ENCODE peak calls at places on chromosomes 2 and 18, in five cellular contexts. N is PC-3; Z is activated T-cell treated with anti-CD3 and anti-CD28 coated beads, Interleukin-2, amount 50 U/mL, for 72 hours; T is stimulated activated memory B cell treated with anti-CD40 and anti-IgM and Interleukin-4, amounts not matched to agents 10 μg/mL and 1 μg/mL and 100 μg/mL, for 72 hours; R is stimulated activated naive B cell treated with anti-CD40 and anti-IgM and Interleukin-4, amounts not matched to agents 10 μg/mL and 1 μg/mL and 100 μg/mL, for 72 hours. F is an unnamed sample.

GRCh38 chr18:63725682-63726480 is 23.1 kb downstream of the SERPINB11 start:
- ATAC-seq in N (no peak), Z (no peak), T (no peak), R (no peak), F (no peak)

GRCh38 chr2:1348789-1349188 is 64.5 kb upstream of the TPO start:
- ATAC-seq in N (no peak), Z (no peak), T (no peak), R (no peak), F (no peak)

GRCh38 chr2:37400041-37400440 is 55.6 kb downstream of the QPCT start:
- ATAC-seq in N (no peak), Z (no peak), T (no peak), R (no peak), F (no peak)

GRCh38 chr2:108351889-108352288 is 25.9 kb upstream of the SULT1C4 start:
- ATAC-seq in N (no peak), Z (no peak), T (no peak), R (no peak), F (no peak)

GRCh38 chr2:240856151-240856980 is 12.3 kb upstream of the AGXT start:
- ATAC-seq in N (no peak), Z (no peak), T (no peak), R (no peak), F (no peak)

GRCh38 chr18:63909870-63910269 is 2.1 kb downstream of the SERPINB10 start:
- ATAC-seq in N (no peak), Z (no peak), T (no peak), R (no peak), F (no peak)

GRCh38 chr18:7466190-7466589 is 100.9 kb upstream of the PTPRM start:
- ATAC-seq in N (no peak), Z (no peak), T (no peak), R (no peak), F (no peak)

GRCh38 chr2:17894005-17894404 is 15.5 kb downstream of the KCNS3 start:
- ATAC-seq in N (no peak), Z (no peak), T (no peak), R (no peak), F (no peak)

GRCh38 chr2:212154392-212154791 is 384.2 kb downstream of the ERBB4 start:
- ATAC-seq in N (peak), Z (no peak), T (no peak), R (no peak), F (no peak)

GRCh38 chr2:98948956-98949739 is 13.1 kb upstream of the CRACDL start:
- ATAC-seq in N (no peak), Z (no peak), T (no peak), R (peak), F (no peak)

GRCh38 chr2:226738191-226738820 is 61.3 kb downstream of the IRS1 start:
- ATAC-seq in N (no peak), Z (no peak), T (no peak), R (no peak), F (no peak)

GRCh38 chr18:7958081-7958896 is 391.2 kb downstream of the PTPRM start:
- ATAC-seq in N (peak), Z (peak), T (no peak), R (no peak), F (peak)

GRCh38 chr2:126793885-126794613 is 104.6 kb upstream of the TEX51 start:
- ATAC-seq in N (no peak), Z (no peak), T (no peak), R (no peak), F (no peak)

GRCh38 chr18:59008302-59008974 is 131.2 kb upstream of the SEC11C start:
- ATAC-seq in N (peak), Z (no peak), T (no peak), R (no peak), F (no peak)

GRCh38 chr18:10259075-10259474 is 195.4 kb upstream of the APCDD1 start:
- ATAC-seq in N (no peak), Z (no peak), T (no peak), R (no peak), F (no peak)

GRCh38 chr18:49924293-49924983 is 111.1 kb upstream of the ACAA2 start:
- ATAC-seq in N (no peak), Z (no peak), T (no peak), R (no peak), F (no peak)

GRCh38 chr18:77162580-77162979 is 30.0 kb upstream of the MBP start:
- ATAC-seq in N (peak), Z (no peak), T (no peak), R (no peak), F (no peak)

GRCh38 chr2:166625670-166626069 is 131.6 kb upstream of the SCN7A start:
- ATAC-seq in N (peak), Z (no peak), T (no peak), R (no peak), F (no peak)